ENCODE peak calls at places on chromosomes 3 and 15, in eight cellular contexts. H, E, L, Q, B, K, C and N are unnamed samples.

GRCh38 chr15:89088605-89089315 is 504 bp downstream of the ABHD2 start:
- DNase-seq in H (no peak), E (no peak), L (peak; percentile 34), Q (no peak), B (no peak), K (peak; percentile 79), C (no peak), N (peak; percentile 23)

GRCh38 chr3:197394464-197395321 is 96.3 kb upstream of the DLG1 start:
- DNase-seq in H (peak; percentile 83), E (no peak), L (peak; percentile 99), Q (no peak), B (peak; percentile 82), K (no peak), C (peak; percentile 78), N (peak; percentile 86)

GRCh38 chr3:105365536-105366301 is 990 bp upstream of the ALCAM start:
- DNase-seq in H (no peak), E (no peak), L (peak; percentile 67), Q (no peak), B (no peak), K (peak; percentile 34), C (no peak), N (peak; percentile 56)

GRCh38 chr15:27492021-27492621 is 521.1 kb downstream of the GABRG3 start:
- DNase-seq in H (no peak), E (no peak), L (peak; percentile 1), Q (no peak), B (no peak), K (no peak), C (no peak), N (peak; percentile 90)

GRCh38 chr3:181941250-181941649 is 229.5 kb downstream of the SOX2 start:
- DNase-seq in H (no peak), E (no peak), L (no peak), Q (no peak), B (no peak), K (no peak), C (no peak), N (no peak)

GRCh38 chr3:127196002-127196401 is 3.1 kb downstream of the PRR23E start:
- DNase-seq in H (no peak), E (no peak), L (no peak), Q (no peak), B (no peak), K (no peak), C (no peak), N (no peak)

GRCh38 chr3:65751123-65751700 is 287.5 kb downstream of the MAGI1 start:
- DNase-seq in H (peak; percentile 16), E (no peak), L (peak; percentile 34), Q (peak; percentile 47), B (peak; percentile 67), K (no peak), C (peak; percentile 3), N (peak; percentile 52)

GRCh38 chr15:64426845-64427465 is 33.4 kb upstream of the ZNF609 start:
- DNase-seq in H (no peak), E (no peak), L (peak; percentile 54), Q (peak; percentile 12), B (no peak), K (no peak), C (peak; percentile 15), N (no peak)

GRCh38 chr3:108097326-108098035 is 6.7 kb upstream of the CD47 start:
- DNase-seq in H (no peak), E (no peak), L (no peak), Q (no peak), B (no peak), K (no peak), C (no peak), N (no peak)

GRCh38 chr3:67414740-67415139 is 239.7 kb downstream of the SUCLG2 start:
- DNase-seq in H (no peak), E (no peak), L (no peak), Q (no peak), B (no peak), K (no peak), C (no peak), N (no peak)

GRCh38 chr3:88267847-88268246 is 118.1 kb downstream of the C3orf38 start:
- DNase-seq in H (no peak), E (no peak), L (no peak), Q (no peak), B (no peak), K (no peak), C (no peak), N (no peak)

GRCh38 chr3:63912768-63913588 is 795 bp upstream of the SCAANT1 start:
- DNase-seq in H (peak; percentile 75), E (no peak), L (peak; percentile 78), Q (peak; percentile 21), B (peak; percentile 68), K (peak; percentile 88), C (peak; percentile 32), N (peak; percentile 72)

GRCh38 chr3:152376351-152377183 is 107.8 kb downstream of the MBNL1 start:
- DNase-seq in H (no peak), E (no peak), L (peak; percentile 84), Q (no peak), B (no peak), K (no peak), C (no peak), N (no peak)

GRCh38 chr3:56926513-56927282 is 124.9 kb upstream of the ARHGEF3 start:
- DNase-seq in H (peak; percentile 46), E (no peak), L (peak; percentile 31), Q (no peak), B (no peak), K (no peak), C (no peak), N (peak; percentile 28)

GRCh38 chr3:168531116-168531515 is 435.4 kb upstream of the GOLIM4 start:
- DNase-seq in H (no peak), E (no peak), L (no peak), Q (no peak), B (no peak), K (no peak), C (no peak), N (no peak)

GRCh38 chr3:156606729-156607128 is 51.8 kb upstream of the SSR3 start:
- DNase-seq in H (no peak), E (no peak), L (no peak), Q (no peak), B (no peak), K (no peak), C (no peak), N (no peak)

GRCh38 chr3:115598216-115598615 is 25.1 kb upstream of the GAP43 start:
- DNase-seq in H (no peak), E (no peak), L (no peak), Q (no peak), B (no peak), K (no peak), C (no peak), N (no peak)

GRCh38 chr3:157469571-157470294 is 33.1 kb downstream of the PTX3 start:
- DNase-seq in H (no peak), E (no peak), L (no peak), Q (no peak), B (no peak), K (no peak), C (no peak), N (no peak)

GRCh38 chr3:165259518-165260193 is 63.5 kb upstream of the SLITRK3 start:
- DNase-seq in H (no peak), E (no peak), L (no peak), Q (no peak), B (no peak), K (no peak), C (no peak), N (no peak)

GRCh38 chr15:40084657-40085056 is 24.0 kb downstream of the BMF start:
- DNase-seq in H (no peak), E (no peak), L (no peak), Q (no peak), B (no peak), K (no peak), C (no peak), N (peak; percentile 73)

GRCh38 chr15:40087991-40088928 is 20.4 kb downstream of the BMF start:
- DNase-seq in H (peak; percentile 59), E (no peak), L (no peak), Q (peak; percentile 92), B (no peak), K (peak; percentile 84), C (no peak), N (peak; percentile 68)

GRCh38 chr15:40085225-40085624 is 23.5 kb downstream of the BMF start:
- DNase-seq in H (no peak), E (no peak), L (peak; percentile 57), Q (no peak), B (no peak), K (no peak), C (no peak), N (no peak)

GRCh38 chr15:40088929-40089755 is 19.5 kb downstream of the BMF start:
- DNase-seq in H (peak; percentile 28), E (no peak), L (peak; percentile 29), Q (no peak), B (no peak), K (no peak), C (no peak), N (peak; percentile 35)

GRCh38 chr15:40087095-40087805 is 21.4 kb downstream of the BMF start:
- DNase-seq in H (no peak), E (no peak), L (no peak), Q (no peak), B (no peak), K (no peak), C (no peak), N (peak; percentile 48)
- H3K4me1 ChIP-seq in H (peaks cover 17% of the 10 kb centered on the region), E (peaks cover 25% of the 10 kb centered on the region), L (peaks cover 49% of the 10 kb centered on the region), Q (peaks cover 84% of the 10 kb centered on the region), B (peaks cover 33% of the 10 kb centered on the region), K (peaks cover 7% of the 10 kb centered on the region), C (peaks cover 13% of the 10 kb centered on the region), N (peaks cover 98% of the 10 kb centered on the region)

GRCh38 chr15:60718661-60719069 is 239.7 kb upstream of the ICE2 start:
- DNase-seq in H (no peak), E (no peak), L (no peak), Q (peak; percentile 81), B (no peak), K (no peak), C (no peak), N (no peak)

GRCh38 chr15:60721232-60721576 is 242.3 kb upstream of the ICE2 start:
- DNase-seq in H (no peak), E (no peak), L (no peak), Q (no peak), B (no peak), K (no peak), C (no peak), N (no peak)

GRCh38 chr15:60721706-60722105 is 242.8 kb upstream of the ICE2 start:
- DNase-seq in H (no peak), E (no peak), L (peak; percentile 80), Q (no peak), B (no peak), K (no peak), C (no peak), N (peak; percentile 57)

GRCh38 chr15:60720493-60721231 is 241.7 kb upstream of the ICE2 start:
- DNase-seq in H (no peak), E (no peak), L (no peak), Q (no peak), B (no peak), K (no peak), C (no peak), N (no peak)

GRCh38 chr15:60720084-60720483 is 241.1 kb upstream of the ICE2 start:
- DNase-seq in H (no peak), E (no peak), L (no peak), Q (no peak), B (no peak), K (no peak), C (no peak), N (no peak)
- H3K27ac ChIP-seq in H (no peak overlapping the region), E (no peak overlapping the region), L (no peak overlapping the region), Q (no peak overlapping the region), B (no peak overlapping the region), K (no peak overlapping the region), C (no peak overlapping the region), N (no peak overlapping the region)

GRCh38 chr3:183636221-183637105 is 1.0 kb downstream of the KLHL24 start:
- DNase-seq in H (peak; percentile 93), E (peak; percentile 74), L (peak; percentile 94), Q (peak; percentile 95), B (peak; percentile 97), K (peak; percentile 98), C (peak; percentile 93), N (peak; percentile 98)
- TF ChIP-seq POLR2A in H (no peak), E (peak; percentile 52), L (no peak), Q (peak; percentile 56), B (no peak), K (peak; percentile 73), C (peak; percentile 73), N (peak; percentile 25)

GRCh38 chr15:42495361-42496212 is at the start of gene SNAP23:
- DNase-seq in H (peak; percentile 93), E (peak; percentile 70), L (peak; percentile 96), Q (peak; percentile 94), B (peak; percentile 96), K (peak; percentile 97), C (peak; percentile 64), N (peak; percentile 95)
- H3K4me1 ChIP-seq in H (peaks cover 13% of the 10 kb centered on the region), E (peaks cover 25% of the 10 kb centered on the region), L (peaks cover 10% of the 10 kb centered on the region), Q (peaks cover 72% of the 10 kb centered on the region), B (peaks cover 28% of the 10 kb centered on the region), K (no peaks in the 10 kb centered on the region), C (peaks cover 41% of the 10 kb centered on the region), N (peaks cover 39% of the 10 kb centered on the region)